ENCODE peak calls at places on chromosomes 16 and 17, in seven cellular contexts. J is fibroblast of lung; X is ascending aorta; Y is effector memory CD4-positive, alpha-beta T cell; F is MM.1S; V is CD8-positive, alpha-beta memory T cell; N is WERI-Rb-1. Q is an unnamed sample. For H3K9me3, the result is how much of the 10 kb centered on the place peaks cover.

GRCh38 chr17:61351745-61352407 is 47.8 kb upstream of the TBX2 start:
- DNase-seq in J (no peak), X (no peak), Y (no peak), F (no peak), V (no peak), N (no peak), Q (no peak)

GRCh38 chr16:17365211-17365541 is 105.6 kb downstream of the XYLT1 start:
- DNase-seq in J (no peak), X (no peak), Y (no peak), F (no peak), V (no peak), N (no peak), Q (no peak)

GRCh38 chr17:42187833-42188232 is 2.6 kb upstream of the HCRT start:
- DNase-seq in J (no peak), X (no peak), Y (no peak), F (no peak), V (no peak), N (no peak), Q (no peak)

GRCh38 chr17:38701504-38702165 is 3.4 kb upstream of the MLLT6 start:
- DNase-seq in J (no peak), X (no peak), Y (peak), F (peak), V (peak), N (peak), Q (peak)

GRCh38 chr16:89779917-89780316 is 36.5 kb downstream of the FANCA start:
- DNase-seq in J (no peak), X (no peak), Y (no peak), F (no peak), V (no peak), N (no peak), Q (no peak)

GRCh38 chr17:45248132-45248936 is 13.6 kb downstream of the SPATA32 start:
- DNase-seq in J (no peak), X (no peak), Y (peak), F (peak), V (peak), N (peak), Q (peak)

GRCh38 chr17:44258811-44259351 is 9.1 kb downstream of the SLC4A1 start:
- DNase-seq in J (no peak), X (no peak), Y (no peak), F (no peak), V (no peak), N (peak), Q (no peak)

GRCh38 chr16:30721606-30722005 is 22.6 kb downstream of the SRCAP start:
- DNase-seq in J (no peak), X (no peak), Y (no peak), F (no peak), V (no peak), N (peak), Q (no peak)

GRCh38 chr17:81804559-81805399 is 829 bp downstream of the GCGR start:
- DNase-seq in J (no peak), X (no peak), Y (no peak), F (no peak), V (no peak), N (no peak), Q (no peak)

GRCh38 chr16:69393898-69394849 is 8.4 kb upstream of the TERF2 start:
- DNase-seq in J (peak), X (no peak), Y (no peak), F (no peak), V (no peak), N (no peak), Q (no peak)

GRCh38 chr16:4613636-4614570 is 785 bp downstream of the UBALD1 start:
- DNase-seq in J (peak), X (no peak), Y (no peak), F (no peak), V (no peak), N (no peak), Q (peak)

GRCh38 chr17:31581491-31581890 is 190.0 kb downstream of the RAB11FIP4 start:
- DNase-seq in J (peak), X (no peak), Y (no peak), F (no peak), V (no peak), N (no peak), Q (no peak)

GRCh38 chr16:89266521-89267134 is 49.1 kb downstream of the ZNF778 start:
- DNase-seq in J (no peak), X (no peak), Y (no peak), F (no peak), V (no peak), N (no peak), Q (no peak)

DNA sequence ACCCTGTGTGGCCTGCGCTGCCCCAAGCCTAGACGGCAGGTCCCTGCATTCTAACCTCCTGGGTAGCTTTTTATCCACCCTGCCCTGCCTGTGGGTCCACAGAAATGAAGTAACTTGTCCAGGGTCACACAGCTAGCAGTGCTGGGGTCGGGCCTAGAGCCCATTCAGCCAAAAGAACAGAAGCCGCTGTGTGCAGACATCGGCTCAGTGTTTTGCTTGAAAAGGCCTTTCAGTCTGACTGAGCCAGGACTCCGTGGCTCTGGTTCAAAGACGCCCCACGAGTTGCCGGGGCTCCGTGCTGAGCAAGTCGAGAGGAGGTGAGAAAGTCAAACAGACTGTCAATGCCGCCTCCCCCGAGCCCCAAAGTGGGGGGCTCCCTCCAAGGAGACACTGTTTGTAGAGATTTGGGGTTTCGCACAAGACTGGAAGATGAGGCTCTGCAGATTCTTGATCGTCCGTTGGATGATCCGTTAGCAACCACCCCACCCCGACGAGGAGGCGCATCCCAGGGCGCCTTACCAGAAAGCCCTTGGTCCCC is 226.2 kb downstream of the NTN1 start:
- DNase-seq in J (no peak), X (no peak), Y (no peak), F (no peak), V (no peak), N (no peak), Q (no peak)
- H3K27ac ChIP-seq in J (no peak), X (no peak), Y (no peak), F (no peak), V (no peak), N (no peak), Q (no peak)

GRCh38 chr16:5938607-5939006 is 841.0 kb upstream of the EEF2KMT start:
- DNase-seq in J (no peak), X (no peak), Y (no peak), F (no peak), V (no peak), N (no peak), Q (no peak)
- H3K9me3 ChIP-seq in J (under half), X (under half), Y (under half), F (under half), V (under half), N (under half), Q (under half)

GRCh38 chr16:85537795-85538401 is 75.2 kb upstream of the GSE1 start:
- DNase-seq in J (no peak), X (no peak), Y (no peak), F (no peak), V (no peak), N (no peak), Q (no peak)
- H3K4me3 ChIP-seq in J (no peak), X (no peak), Y (no peak), F (no peak), V (no peak), N (no peak), Q (no peak)

GRCh38 chr16:87435399-87436224 is 43.5 kb downstream of the MAP1LC3B start:
- DNase-seq in J (peak), X (no peak), Y (no peak), F (no peak), V (no peak), N (no peak), Q (no peak)
- H3K27ac ChIP-seq in J (peak), X (peak), Y (no peak), F (no peak), V (no peak), N (no peak), Q (no peak)

GRCh38 chr17:5182597-5183409 is 8.9 kb downstream of the ZNF594 start:
- DNase-seq in J (no peak), X (no peak), Y (no peak), F (no peak), V (no peak), N (no peak), Q (no peak)
- H3K9me3 ChIP-seq in J (under half), X (half or more), Y (half or more), F (under half), V (half or more), N (half or more), Q (under half)

GRCh38 chr16:84730406-84731106 is 30.8 kb downstream of the USP10 start:
- DNase-seq in J (peak), X (peak), Y (no peak), F (no peak), V (peak), N (no peak), Q (peak)
- H3K4me3 ChIP-seq in J (peak), X (no peak), Y (no peak), F (no peak), V (no peak), N (no peak), Q (no peak)

DNA sequence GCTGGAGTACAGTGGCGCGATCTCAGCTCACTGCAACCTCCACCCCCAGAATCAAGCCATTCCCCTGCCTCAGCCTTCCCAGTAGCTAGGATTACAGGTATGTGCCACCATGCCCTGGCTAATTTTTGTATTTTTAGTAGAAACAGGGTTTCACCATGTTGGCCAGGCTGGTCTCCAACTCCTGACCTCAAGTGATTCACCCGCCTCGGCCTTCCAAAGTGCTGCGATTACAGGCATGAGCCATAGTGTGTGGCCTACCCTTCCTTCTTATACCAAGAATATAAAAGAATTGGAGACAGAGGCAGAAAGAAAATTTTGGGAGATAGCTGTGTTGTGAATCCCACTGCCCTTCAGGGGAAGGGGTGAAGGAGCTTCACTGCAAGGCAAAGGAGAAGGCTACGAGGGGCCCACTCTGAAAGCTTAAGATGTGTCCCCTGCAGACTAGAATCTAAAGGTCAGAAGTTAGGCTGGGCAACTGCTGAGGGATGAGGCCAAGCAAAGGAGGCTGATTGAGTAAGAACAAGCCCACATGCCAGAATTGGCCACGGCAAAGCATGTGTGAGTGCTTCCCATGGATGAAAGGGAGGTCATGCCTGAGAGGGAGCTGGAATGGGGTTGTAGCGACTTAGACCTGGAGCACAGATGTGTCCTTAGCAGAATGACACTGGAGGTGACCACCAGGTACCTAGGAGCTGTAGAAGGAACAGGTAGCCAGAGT is 8.4 kb upstream of the CRYBA1 start:
- DNase-seq in J (peak), X (no peak), Y (no peak), F (no peak), V (no peak), N (no peak), Q (no peak)
- H3K27ac ChIP-seq in J (peak), X (no peak), Y (no peak), F (no peak), V (no peak), N (no peak), Q (no peak)

GRCh38 chr17:75238020-75238580 is 23.3 kb downstream of the GGA3 start:
- DNase-seq in J (no peak), X (no peak), Y (no peak), F (no peak), V (no peak), N (no peak), Q (no peak)
- H3K9me3 ChIP-seq in J (under half), X (under half), Y (under half), F (under half), V (under half), N (under half), Q (under half)